ENCODE peak calls at places on chromosome 15, in eight cellular contexts. One of them, this sample, is unnamed.
A peak's percentile ranks its signal among the peaks of the same experiment; 100 is the strongest.

GRCh38 chr15:67461735-67462134 is 59.2 kb upstream of the C15orf61 start:
- DNase-seq in HFF-Myc: no peak
- DNase-seq in CD8-positive, alpha-beta T cell: no peak
- DNase-seq in thoracic aorta: no peak
- DNase-seq in B cell: no peak
- DNase-seq in NB4: no peak
- DNase-seq in fibroblast of lung: no peak
- DNase-seq in esophagus muscularis mucosa: no peak
- DNase-seq in this sample: no peak

GRCh38 chr15:93141373-93141790 is 52.4 kb upstream of the RGMA start:
- DNase-seq in HFF-Myc: no peak
- DNase-seq in CD8-positive, alpha-beta T cell: peak; percentile 71
- DNase-seq in thoracic aorta: no peak
- DNase-seq in B cell: no peak
- DNase-seq in NB4: peak; percentile 35
- DNase-seq in fibroblast of lung: no peak
- DNase-seq in esophagus muscularis mucosa: no peak
- DNase-seq in this sample: no peak

GRCh38 chr15:71337197-71337845 is 222.1 kb downstream of the THSD4 start:
- DNase-seq in HFF-Myc: peak; percentile 38
- DNase-seq in CD8-positive, alpha-beta T cell: no peak
- DNase-seq in thoracic aorta: no peak
- DNase-seq in B cell: no peak
- DNase-seq in NB4: no peak
- DNase-seq in fibroblast of lung: no peak
- DNase-seq in esophagus muscularis mucosa: no peak
- DNase-seq in this sample: no peak

GRCh38 chr15:43226436-43227305 is 5.9 kb upstream of the EPB42 start:
- DNase-seq in HFF-Myc: no peak
- DNase-seq in CD8-positive, alpha-beta T cell: no peak
- DNase-seq in thoracic aorta: no peak
- DNase-seq in B cell: no peak
- DNase-seq in NB4: no peak
- DNase-seq in fibroblast of lung: no peak
- DNase-seq in esophagus muscularis mucosa: no peak
- DNase-seq in this sample: no peak

GRCh38 chr15:91929509-91929908 is 76.0 kb downstream of the SLCO3A1 start:
- DNase-seq in HFF-Myc: no peak
- DNase-seq in CD8-positive, alpha-beta T cell: no peak
- DNase-seq in thoracic aorta: no peak
- DNase-seq in B cell: no peak
- DNase-seq in NB4: no peak
- DNase-seq in fibroblast of lung: no peak
- DNase-seq in esophagus muscularis mucosa: no peak
- DNase-seq in this sample: no peak

GRCh38 chr15:34470892-34471291 is 33.3 kb upstream of the GOLGA8A start:
- DNase-seq in HFF-Myc: no peak
- DNase-seq in CD8-positive, alpha-beta T cell: no peak
- DNase-seq in thoracic aorta: no peak
- DNase-seq in B cell: no peak
- DNase-seq in NB4: no peak
- DNase-seq in fibroblast of lung: no peak
- DNase-seq in esophagus muscularis mucosa: no peak
- DNase-seq in this sample: no peak

GRCh38 chr15:48406911-48407310 is 75.7 kb downstream of the DUT start:
- DNase-seq in HFF-Myc: no peak
- DNase-seq in CD8-positive, alpha-beta T cell: no peak
- DNase-seq in thoracic aorta: no peak
- DNase-seq in B cell: no peak
- DNase-seq in NB4: peak; percentile 2
- DNase-seq in fibroblast of lung: no peak
- DNase-seq in esophagus muscularis mucosa: no peak
- DNase-seq in this sample: no peak

GRCh38 chr15:66946578-66947164 is 118.7 kb upstream of the SMAD3 start:
- DNase-seq in HFF-Myc: no peak
- DNase-seq in CD8-positive, alpha-beta T cell: peak; percentile 89
- DNase-seq in thoracic aorta: no peak
- DNase-seq in B cell: peak; percentile 79
- DNase-seq in NB4: peak; percentile 78
- DNase-seq in fibroblast of lung: peak; percentile 75
- DNase-seq in esophagus muscularis mucosa: no peak
- DNase-seq in this sample: peak; percentile 81

GRCh38 chr15:73264881-73265280 is 103.9 kb downstream of the HCN4 start:
- DNase-seq in HFF-Myc: no peak
- DNase-seq in CD8-positive, alpha-beta T cell: no peak
- DNase-seq in thoracic aorta: no peak
- DNase-seq in B cell: no peak
- DNase-seq in NB4: no peak
- DNase-seq in fibroblast of lung: no peak
- DNase-seq in esophagus muscularis mucosa: no peak
- DNase-seq in this sample: no peak

GRCh38 chr15:49423021-49423420 is at the start of gene FGF7:
- DNase-seq in HFF-Myc: no peak
- DNase-seq in CD8-positive, alpha-beta T cell: no peak
- DNase-seq in thoracic aorta: no peak
- DNase-seq in B cell: no peak
- DNase-seq in NB4: peak; percentile 14
- DNase-seq in fibroblast of lung: peak; percentile 93
- DNase-seq in esophagus muscularis mucosa: no peak
- DNase-seq in this sample: no peak

GRCh38 chr15:34501131-34501530 is 63.5 kb upstream of the GOLGA8A start:
- DNase-seq in HFF-Myc: no peak
- DNase-seq in CD8-positive, alpha-beta T cell: no peak
- DNase-seq in thoracic aorta: no peak
- DNase-seq in B cell: no peak
- DNase-seq in NB4: no peak
- DNase-seq in fibroblast of lung: no peak
- DNase-seq in esophagus muscularis mucosa: no peak
- DNase-seq in this sample: no peak

GRCh38 chr15:89777821-89778380 is 1.8 kb downstream of the MESP2 start:
- DNase-seq in HFF-Myc: no peak
- DNase-seq in CD8-positive, alpha-beta T cell: no peak
- DNase-seq in thoracic aorta: no peak
- DNase-seq in B cell: no peak
- DNase-seq in NB4: no peak
- DNase-seq in fibroblast of lung: no peak
- DNase-seq in esophagus muscularis mucosa: no peak
- DNase-seq in this sample: no peak

GRCh38 chr15:42175671-42176070 is 19.2 kb upstream of the PLA2G4F start:
- DNase-seq in HFF-Myc: no peak
- DNase-seq in CD8-positive, alpha-beta T cell: no peak
- DNase-seq in thoracic aorta: no peak
- DNase-seq in B cell: no peak
- DNase-seq in NB4: no peak
- DNase-seq in fibroblast of lung: no peak
- DNase-seq in esophagus muscularis mucosa: no peak
- DNase-seq in this sample: no peak

GRCh38 chr15:60135961-60136360 is 131.8 kb downstream of the FOXB1 start:
- DNase-seq in HFF-Myc: no peak
- DNase-seq in CD8-positive, alpha-beta T cell: no peak
- DNase-seq in thoracic aorta: no peak
- DNase-seq in B cell: no peak
- DNase-seq in NB4: no peak
- DNase-seq in fibroblast of lung: no peak
- DNase-seq in esophagus muscularis mucosa: peak; percentile 57
- DNase-seq in this sample: no peak

GRCh38 chr15:60134609-60135008 is 130.5 kb downstream of the FOXB1 start:
- DNase-seq in HFF-Myc: no peak
- DNase-seq in CD8-positive, alpha-beta T cell: no peak
- DNase-seq in thoracic aorta: no peak
- DNase-seq in B cell: no peak
- DNase-seq in NB4: no peak
- DNase-seq in fibroblast of lung: no peak
- DNase-seq in esophagus muscularis mucosa: peak; percentile 29
- DNase-seq in this sample: peak; percentile 23

GRCh38 chr15:60137711-60138396 is 133.7 kb downstream of the FOXB1 start:
- DNase-seq in HFF-Myc: no peak
- DNase-seq in CD8-positive, alpha-beta T cell: no peak
- DNase-seq in thoracic aorta: no peak
- DNase-seq in B cell: no peak
- DNase-seq in NB4: no peak
- DNase-seq in fibroblast of lung: no peak
- DNase-seq in esophagus muscularis mucosa: peak; percentile 66
- DNase-seq in this sample: no peak

DNA sequence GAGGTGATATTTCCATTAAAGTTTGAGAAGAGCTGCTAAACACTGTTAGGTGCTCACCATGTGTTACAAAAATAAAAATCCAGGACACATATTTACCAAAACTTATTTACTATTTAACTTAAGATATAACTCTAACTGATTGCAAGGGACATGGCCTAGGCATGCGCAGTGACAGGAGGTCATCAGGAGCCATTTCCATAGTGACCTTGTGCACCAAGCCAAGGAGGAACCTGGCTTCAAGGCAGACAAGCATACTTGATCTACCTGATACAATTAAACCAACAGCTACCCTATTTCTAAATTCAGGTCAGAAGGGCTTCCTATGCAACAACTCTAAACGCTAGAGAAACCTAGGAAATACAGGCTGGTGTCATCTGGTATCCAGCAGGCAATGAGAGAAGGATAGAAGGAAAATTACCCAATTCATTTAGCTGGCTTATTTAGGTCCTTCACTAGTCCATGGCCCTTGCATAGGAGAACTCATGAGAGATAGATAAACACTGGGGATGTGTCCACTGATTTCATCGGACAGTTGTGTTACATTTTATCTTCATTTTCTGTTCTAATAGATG is 134.4 kb downstream of the FOXB1 start:
- DNase-seq in HFF-Myc: no peak
- DNase-seq in CD8-positive, alpha-beta T cell: no peak
- DNase-seq in thoracic aorta: no peak
- DNase-seq in B cell: no peak
- DNase-seq in NB4: no peak
- DNase-seq in fibroblast of lung: no peak
- DNase-seq in esophagus muscularis mucosa: peak; percentile 60
- DNase-seq in this sample: no peak
- TF ChIP-seq CTCF in HFF-Myc: no peak
- TF ChIP-seq CTCF in CD8-positive, alpha-beta T cell: no peak
- TF ChIP-seq CTCF in thoracic aorta: no peak
- TF ChIP-seq CTCF in B cell: no peak
- TF ChIP-seq CTCF in NB4: no peak
- TF ChIP-seq CTCF in fibroblast of lung: no peak
- TF ChIP-seq CTCF in esophagus muscularis mucosa: no peak
- TF ChIP-seq CTCF in this sample: no peak

GRCh38 chr15:63481105-63481810 is 23.1 kb upstream of the USP3 start:
- DNase-seq in HFF-Myc: no peak
- DNase-seq in CD8-positive, alpha-beta T cell: no peak
- DNase-seq in thoracic aorta: no peak
- DNase-seq in B cell: no peak
- DNase-seq in NB4: no peak
- DNase-seq in fibroblast of lung: no peak
- DNase-seq in esophagus muscularis mucosa: no peak
- DNase-seq in this sample: no peak
- TF ChIP-seq CTCF in HFF-Myc: no peak
- TF ChIP-seq CTCF in CD8-positive, alpha-beta T cell: no peak
- TF ChIP-seq CTCF in thoracic aorta: no peak
- TF ChIP-seq CTCF in B cell: no peak
- TF ChIP-seq CTCF in NB4: no peak
- TF ChIP-seq CTCF in fibroblast of lung: no peak
- TF ChIP-seq CTCF in esophagus muscularis mucosa: no peak
- TF ChIP-seq CTCF in this sample: no peak

DNA sequence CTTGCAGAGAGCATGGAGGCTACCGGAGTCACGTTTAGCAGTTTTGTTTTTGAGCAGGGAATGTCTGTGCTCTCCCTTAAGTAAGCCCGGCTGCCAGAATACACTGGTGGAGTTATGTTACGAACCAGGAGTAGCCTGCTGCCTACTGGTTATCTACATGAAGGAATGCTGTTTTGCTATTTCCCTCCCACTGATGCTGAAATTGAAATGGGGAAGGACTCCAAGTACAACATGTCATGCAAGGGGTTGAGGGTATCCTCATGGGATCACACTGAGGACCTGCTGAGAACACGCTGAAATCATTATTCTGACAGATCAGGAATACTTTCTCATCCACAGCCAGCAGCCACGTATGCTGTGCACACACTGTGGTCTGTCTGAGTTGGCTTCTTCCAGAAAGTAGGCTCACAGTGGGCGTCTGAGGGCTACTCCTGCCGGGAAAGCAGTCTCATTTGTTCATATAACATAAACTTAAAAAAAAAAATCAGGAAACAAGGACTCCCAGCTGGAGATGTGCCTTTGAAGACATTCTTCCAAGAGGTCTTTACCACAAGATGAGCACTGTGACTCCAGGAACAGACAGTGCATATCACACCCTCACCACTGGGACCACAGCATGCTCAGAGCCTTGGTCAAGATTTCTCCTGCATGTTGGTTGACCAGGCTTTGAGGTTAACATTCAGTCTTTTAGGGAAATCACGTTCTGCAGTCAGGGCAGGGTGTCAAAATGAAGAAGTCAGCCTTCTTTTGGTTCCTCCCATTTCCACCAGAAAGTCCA is 300.4 kb upstream of the RASGRP1 start:
- DNase-seq in HFF-Myc: no peak
- DNase-seq in CD8-positive, alpha-beta T cell: no peak
- DNase-seq in thoracic aorta: no peak
- DNase-seq in B cell: no peak
- DNase-seq in NB4: no peak
- DNase-seq in fibroblast of lung: peak; percentile 95
- DNase-seq in esophagus muscularis mucosa: no peak
- DNase-seq in this sample: peak; percentile 67
- TF ChIP-seq CTCF in HFF-Myc: no peak
- TF ChIP-seq CTCF in CD8-positive, alpha-beta T cell: no peak
- TF ChIP-seq CTCF in thoracic aorta: no peak
- TF ChIP-seq CTCF in B cell: no peak
- TF ChIP-seq CTCF in NB4: no peak
- TF ChIP-seq CTCF in fibroblast of lung: no peak
- TF ChIP-seq CTCF in esophagus muscularis mucosa: no peak
- TF ChIP-seq CTCF in this sample: no peak

DNA sequence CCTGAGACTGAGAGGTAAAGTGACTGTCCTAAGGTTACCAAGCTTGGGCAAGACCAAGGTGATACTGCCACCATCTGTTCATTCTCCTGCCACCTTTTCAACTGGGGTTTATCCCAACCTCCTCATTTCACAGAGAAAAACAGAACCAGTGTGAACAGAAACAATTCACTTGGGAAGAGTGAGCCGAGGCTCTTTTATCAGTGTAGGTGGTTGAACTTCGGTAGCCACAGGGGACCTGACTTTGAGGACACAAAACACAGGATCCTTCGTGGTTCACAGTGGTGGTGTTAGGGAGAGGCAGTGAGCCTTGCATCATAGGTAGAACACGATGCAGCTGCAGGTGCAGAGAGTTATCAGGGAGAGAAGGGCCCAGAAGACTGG is 72.8 kb upstream of the ICE2 start:
- DNase-seq in HFF-Myc: no peak
- DNase-seq in CD8-positive, alpha-beta T cell: no peak
- DNase-seq in thoracic aorta: no peak
- DNase-seq in B cell: no peak
- DNase-seq in NB4: no peak
- DNase-seq in fibroblast of lung: no peak
- DNase-seq in esophagus muscularis mucosa: no peak
- DNase-seq in this sample: no peak
- TF ChIP-seq CTCF in HFF-Myc: no peak
- TF ChIP-seq CTCF in CD8-positive, alpha-beta T cell: no peak
- TF ChIP-seq CTCF in thoracic aorta: no peak
- TF ChIP-seq CTCF in B cell: no peak
- TF ChIP-seq CTCF in NB4: no peak
- TF ChIP-seq CTCF in fibroblast of lung: no peak
- TF ChIP-seq CTCF in esophagus muscularis mucosa: no peak
- TF ChIP-seq CTCF in this sample: no peak

GRCh38 chr15:33292718-33293307 is 18.0 kb upstream of the RYR3 start:
- DNase-seq in HFF-Myc: peak; percentile 31
- DNase-seq in CD8-positive, alpha-beta T cell: no peak
- DNase-seq in thoracic aorta: no peak
- DNase-seq in B cell: no peak
- DNase-seq in NB4: peak; percentile 60
- DNase-seq in fibroblast of lung: peak; percentile 65
- DNase-seq in esophagus muscularis mucosa: peak; percentile 82
- DNase-seq in this sample: peak; percentile 82
- TF ChIP-seq CTCF in HFF-Myc: peak; percentile 67
- TF ChIP-seq CTCF in CD8-positive, alpha-beta T cell: peak; percentile 24
- TF ChIP-seq CTCF in thoracic aorta: peak; percentile 64
- TF ChIP-seq CTCF in B cell: peak; percentile 65
- TF ChIP-seq CTCF in NB4: peak; percentile 51
- TF ChIP-seq CTCF in fibroblast of lung: peak; percentile 77
- TF ChIP-seq CTCF in esophagus muscularis mucosa: peak; percentile 63
- TF ChIP-seq CTCF in this sample: peak; percentile 25